ENCODE peak calls at places on chromosomes 5 and 9, in ten cellular contexts. T is esophagus muscularis mucosa, J is pancreas, L is thoracic aorta, P is PC-9, R is mesenchymal stem cell, G is spleen, H is tibial nerve, N is GM12878, Q is Karpas-422. D is an unnamed sample.
A peak's percentile ranks its signal among the peaks of the same experiment; 100 is the strongest.

GRCh38 chr5:112995764-112996618 is 19.4 kb downstream of the DCP2 start:
- DNase-seq in T (peak; percentile 94), G (peak; percentile 80), R (peak; percentile 79), Q (peak; percentile 89), H (peak; percentile 78), J (no peak), L (peak; percentile 33), N (no peak), P (peak; percentile 39), D (peak; percentile 61)

GRCh38 chr5:79800979-79801827 is 111.6 kb downstream of the CMYA5 start:
- DNase-seq in P (no peak), T (peak; percentile 81), H (no peak), J (no peak), L (no peak), G (no peak), N (no peak), Q (no peak), R (peak; percentile 15), D (no peak)

GRCh38 chr9:33524431-33524947 is 438 bp downstream of the ANKRD18B start:
- DNase-seq in R (peak; percentile 10), H (no peak), L (no peak), N (no peak), P (no peak), Q (no peak), T (no peak), J (peak; percentile 69), G (peak; percentile 41), D (no peak)

GRCh38 chr5:119328753-119329602 is 26.8 kb upstream of the TNFAIP8 start:
- DNase-seq in G (no peak), J (no peak), H (no peak), P (no peak), N (no peak), Q (no peak), L (no peak), R (peak; percentile 92), T (no peak), D (peak; percentile 58)

GRCh38 chr5:132299901-132300300 is 5.7 kb downstream of the SLC22A4 start:
- DNase-seq in P (peak; percentile 64), L (no peak), T (no peak), G (no peak), J (no peak), Q (no peak), N (no peak), R (no peak), H (no peak), D (no peak)

GRCh38 chr5:68883441-68883840 is 210.4 kb upstream of the SLC30A5 start:
- DNase-seq in N (no peak), T (no peak), P (no peak), L (no peak), H (no peak), Q (no peak), G (no peak), R (no peak), J (peak; percentile 34), D (no peak)

GRCh38 chr5:77400645-77401044 is 91.5 kb downstream of the WDR41 start:
- DNase-seq in L (no peak), H (no peak), G (no peak), N (no peak), P (no peak), Q (no peak), R (peak; percentile 78), J (no peak), T (no peak), D (no peak)

GRCh38 chr5:114101153-114101552 is 260.7 kb upstream of the KCNN2 start:
- DNase-seq in L (no peak), P (peak; percentile 35), G (no peak), R (peak; percentile 67), N (no peak), T (no peak), Q (peak; percentile 80), J (no peak), H (no peak), D (no peak)

GRCh38 chr9:89576404-89576824 is 28.4 kb upstream of the GADD45G start:
- DNase-seq in R (peak; percentile 55), P (no peak), T (no peak), J (no peak), Q (peak; percentile 60), L (no peak), G (no peak), N (no peak), H (no peak), D (no peak)

GRCh38 chr9:35826071-35826701 is 2.3 kb downstream of the FAM221B start:
- DNase-seq in R (peak; percentile 78), G (no peak), J (no peak), H (no peak), L (no peak), N (peak; percentile 69), T (no peak), Q (peak; percentile 83), P (no peak), D (peak; percentile 45)

GRCh38 chr9:127065592-127065991 is 56.8 kb downstream of the ANGPTL2 start:
- DNase-seq in J (no peak), T (no peak), H (no peak), P (no peak), R (peak; percentile 81), G (no peak), L (no peak), Q (no peak), N (no peak), D (no peak)

GRCh38 chr5:140986117-140986521 is 19.8 kb downstream of the PCDHAC2 start:
- DNase-seq in Q (no peak), H (no peak), P (no peak), R (peak; percentile 33), T (no peak), J (no peak), G (no peak), N (no peak), L (no peak), D (no peak)
- H3K4me3 ChIP-seq in Q (no peak overlapping the region), H (no peak overlapping the region), P (no peak overlapping the region), R (no peak overlapping the region), T (peak overlapping the region; percentile 14), J (no peak overlapping the region), G (no peak overlapping the region), N (no peak overlapping the region), L (no peak overlapping the region), D (no peak overlapping the region)

GRCh38 chr9:134633362-134634142 is 8.1 kb upstream of the COL5A1 start:
- DNase-seq in J (peak; percentile 35), G (peak; percentile 48), P (no peak), Q (no peak), L (no peak), T (no peak), H (peak; percentile 8), R (no peak), N (no peak), D (peak; percentile 34)

GRCh38 chr9:134630861-134631260 is 10.7 kb upstream of the COL5A1 start:
- DNase-seq in G (peak; percentile 33), R (no peak), L (no peak), T (no peak), J (no peak), Q (no peak), N (no peak), P (no peak), H (peak; percentile 1), D (no peak)

GRCh38 chr9:134631881-134632280 is 9.7 kb upstream of the COL5A1 start:
- DNase-seq in G (peak; percentile 48), R (no peak), J (no peak), L (no peak), N (no peak), T (no peak), H (no peak), Q (no peak), P (no peak), D (no peak)

GRCh38 chr9:134634190-134634589 is 7.4 kb upstream of the COL5A1 start:
- DNase-seq in G (peak; percentile 57), H (peak; percentile 3), J (no peak), Q (no peak), N (no peak), R (no peak), P (no peak), T (no peak), L (no peak), D (no peak)

GRCh38 chr9:134632329-134632728 is 9.3 kb upstream of the COL5A1 start:
- DNase-seq in Q (no peak), J (no peak), H (peak; percentile 8), P (no peak), T (no peak), G (peak; percentile 21), L (no peak), R (no peak), N (no peak), D (no peak)
- H3K4me1 ChIP-seq in Q (no peaks in the 10 kb centered on the region), J (no peaks in the 10 kb centered on the region), H (peaks cover 11% of the 10 kb centered on the region), P (no peaks in the 10 kb centered on the region), T (no peaks in the 10 kb centered on the region), G (peaks cover under 1% of the 10 kb centered on the region), L (no peaks in the 10 kb centered on the region), R (peaks cover 8% of the 10 kb centered on the region), N (no peaks in the 10 kb centered on the region), D (no peaks in the 10 kb centered on the region)

GRCh38 chr9:21326526-21327139 is 8.6 kb downstream of the KLHL9 start:
- DNase-seq in L (no peak), N (peak; percentile 32), T (no peak), P (no peak), H (no peak), G (no peak), R (peak; percentile 63), J (no peak), Q (peak; percentile 82), D (peak; percentile 52)

GRCh38 chr9:21334603-21334968 is 618 bp downstream of the KLHL9 start:
- DNase-seq in T (no peak), N (no peak), L (no peak), Q (peak; percentile 46), J (no peak), G (no peak), H (no peak), R (no peak), P (no peak), D (no peak)

GRCh38 chr9:21336467-21336866 is 1.3 kb upstream of the KLHL9 start:
- DNase-seq in L (no peak), R (no peak), H (no peak), Q (no peak), T (no peak), N (no peak), G (no peak), J (no peak), P (no peak), D (no peak)

GRCh38 chr9:21334969-21335632 is at the start of gene KLHL9:
- DNase-seq in N (peak; percentile 73), J (peak; percentile 98), L (peak; percentile 65), H (peak; percentile 80), Q (peak; percentile 95), R (peak; percentile 91), T (peak; percentile 96), P (peak; percentile 65), G (peak; percentile 95), D (peak; percentile 92)

GRCh38 chr9:21331676-21332402 is 3.4 kb downstream of the KLHL9 start:
- DNase-seq in J (no peak), H (no peak), R (no peak), N (no peak), P (no peak), Q (no peak), L (no peak), G (no peak), T (no peak), D (no peak)
- H3K4me3 ChIP-seq in J (no peak overlapping the region), H (no peak overlapping the region), R (no peak overlapping the region), N (peak overlapping the region; percentile 82), P (no peak overlapping the region), Q (no peak overlapping the region), L (peak overlapping the region; percentile 87), G (no peak overlapping the region), T (peak overlapping the region; percentile 3), D (no peak overlapping the region)

DNA sequence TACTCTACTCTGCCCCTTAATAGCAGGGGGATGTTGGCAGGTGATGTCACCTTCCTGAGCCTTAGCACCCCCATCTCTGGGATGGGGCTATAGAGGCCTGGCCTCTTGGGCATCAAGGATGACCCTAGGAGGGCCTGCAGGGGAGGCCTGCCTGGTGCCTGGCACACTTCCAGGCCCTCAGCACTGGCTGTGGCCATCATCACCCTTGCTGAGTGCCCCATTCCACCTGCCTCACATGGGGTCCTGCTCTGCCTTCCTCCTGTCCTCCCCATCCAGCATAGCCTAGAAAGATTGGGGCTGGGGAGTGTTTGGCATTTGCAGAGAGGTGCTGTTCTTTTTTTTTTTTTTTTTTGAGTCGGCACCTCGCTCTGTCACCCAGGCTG is 17.7 kb upstream of the PHYHD1 start:
- DNase-seq in T (no peak), P (no peak), G (no peak), R (no peak), Q (no peak), N (no peak), L (no peak), J (no peak), H (no peak), D (no peak)
- H3K4me1 ChIP-seq in T (peaks cover 44% of the 10 kb centered on the region), P (peaks cover 66% of the 10 kb centered on the region), G (peaks cover 80% of the 10 kb centered on the region), R (peaks cover 31% of the 10 kb centered on the region), Q (no peaks in the 10 kb centered on the region), N (peaks cover 31% of the 10 kb centered on the region), L (peaks cover 24% of the 10 kb centered on the region), J (peaks cover 5% of the 10 kb centered on the region), H (peaks cover 5% of the 10 kb centered on the region), D (peaks cover 62% of the 10 kb centered on the region)